ENCODE peak calls at places on chromosomes 16 and 17, in nine cellular contexts. G is SHP77; O is stimulated activated CD8-positive, alpha-beta memory T cell treated with anti-CD3 and anti-CD28 coated beads, Interleukin-15, amount 100 ng/mL, for 1 hour; X is left lung; M is left cardiac atrium; K is GDM1; P is activated CD4-positive, alpha-beta T cell treated with anti-CD3 and anti-CD28 coated beads, Interleukin-2, amount 10 ng/mL, durations not matched to agents 7 days and 5 days; E is stimulated activated CD4-positive, alpha-beta T cell treated with anti-CD3 and anti-CD28 coated beads, TNF-alpha, amount 100 ng/mL, for 1 hour; N is T-helper 2 cell. D is an unnamed sample.

GRCh38 chr17:79338589-79338988 is 264.0 kb downstream of the ENGASE start:
- DNase-seq in G (no peak), O (no peak), X (no peak), M (no peak), K (no peak), P (no peak), E (no peak), N (no peak), D (no peak)

GRCh38 chr16:13378151-13378550 is 476.8 kb downstream of the SHISA9 start:
- DNase-seq in G (no peak), O (no peak), X (no peak), M (no peak), K (no peak), P (no peak), E (no peak), N (no peak), D (no peak)

GRCh38 chr16:87468550-87468949 is 24.3 kb downstream of the ZCCHC14 start:
- DNase-seq in G (no peak), O (no peak), X (no peak), M (no peak), K (no peak), P (no peak), E (no peak), N (no peak), D (no peak)

GRCh38 chr17:49239963-49240362 is 9.4 kb upstream of the PHOSPHO1 start:
- DNase-seq in G (no peak), O (no peak), X (no peak), M (no peak), K (no peak), P (no peak), E (no peak), N (no peak), D (no peak)

GRCh38 chr16:85291302-85292148 is 179.3 kb upstream of the CIBAR2 start:
- DNase-seq in G (no peak), O (no peak), X (peak; percentile 76), M (peak; percentile 72), K (no peak), P (no peak), E (no peak), N (no peak), D (no peak)

GRCh38 chr17:76700627-76701470 is 9.9 kb downstream of the MXRA7 start:
- DNase-seq in G (peak; percentile 73), O (no peak), X (no peak), M (peak; percentile 79), K (no peak), P (no peak), E (no peak), N (no peak), D (no peak)

GRCh38 chr16:81453091-81453728 is 8.6 kb downstream of the CMIP start:
- DNase-seq in G (no peak), O (no peak), X (no peak), M (no peak), K (no peak), P (no peak), E (no peak), N (no peak), D (no peak)

GRCh38 chr17:8621585-8621984 is 8.9 kb downstream of the MYH10 start:
- DNase-seq in G (no peak), O (no peak), X (no peak), M (no peak), K (no peak), P (no peak), E (no peak), N (no peak), D (no peak)

GRCh38 chr16:75445298-75445697 is 12.0 kb upstream of the CFDP1 start:
- DNase-seq in G (no peak), O (no peak), X (no peak), M (no peak), K (no peak), P (no peak), E (no peak), N (no peak), D (no peak)

GRCh38 chr17:80855196-80855967 is 136.3 kb upstream of the CHMP6 start:
- DNase-seq in G (no peak), O (no peak), X (no peak), M (no peak), K (no peak), P (no peak), E (no peak), N (peak; percentile 70), D (no peak)

GRCh38 chr17:48554412-48555090 is 9.6 kb upstream of the HOXB2 start:
- DNase-seq in G (peak; percentile 11), O (no peak), X (no peak), M (no peak), K (no peak), P (no peak), E (no peak), N (no peak), D (no peak)

GRCh38 chr16:81734632-81735434 is 44.3 kb upstream of the PLCG2 start:
- DNase-seq in G (no peak), O (no peak), X (no peak), M (no peak), K (no peak), P (no peak), E (no peak), N (no peak), D (no peak)

GRCh38 chr17:76124582-76125390 is 16.3 kb downstream of the FOXJ1 start:
- DNase-seq in G (no peak), O (no peak), X (no peak), M (no peak), K (no peak), P (no peak), E (no peak), N (no peak), D (peak; percentile 61)

GRCh38 chr17:31690118-31690517 is 168.9 kb downstream of the COPRS start:
- DNase-seq in G (no peak), O (no peak), X (no peak), M (no peak), K (no peak), P (no peak), E (no peak), N (no peak), D (no peak)

D was measured in HEK293T.